ENCODE peak calls at places on chromosome 15, in four cellular contexts. R is tibial artery, F is aorta, X is breast epithelium. Y is an unnamed sample.
A peak's percentile ranks its signal among the peaks of the same experiment; 100 is the strongest.

GRCh38 chr15:85785887-85786777 is 8.6 kb downstream of the KLHL25 start:
- DNase-seq in R (no peak), F (no peak), X (no peak), Y (no peak)

GRCh38 chr15:69673236-69673881 is 220.7 kb downstream of the RPLP1 start:
- DNase-seq in R (no peak), F (no peak), X (no peak), Y (no peak)

GRCh38 chr15:92714071-92714456 is 58.5 kb upstream of the FAM174B start:
- DNase-seq in R (no peak), F (no peak), X (no peak), Y (no peak)

GRCh38 chr15:84981711-84982300 is at the start of gene PDE8A:
- DNase-seq in R (peak; percentile 67), F (no peak), X (no peak), Y (peak; percentile 82)

GRCh38 chr15:45112592-45113379 is 1.2 kb downstream of the DUOX2 start:
- DNase-seq in R (no peak), F (peak; percentile 65), X (no peak), Y (no peak)

GRCh38 chr15:27042230-27042629 is 71.2 kb downstream of the GABRG3 start:
- DNase-seq in R (no peak), F (no peak), X (no peak), Y (no peak)

GRCh38 chr15:101054991-101055390 is 135.8 kb downstream of the LRRK1 start:
- DNase-seq in R (peak; percentile 56), F (no peak), X (no peak), Y (peak; percentile 71)

GRCh38 chr15:62569460-62570404 is 404.6 kb upstream of the C2CD4B start:
- DNase-seq in R (peak; percentile 88), F (peak; percentile 89), X (peak; percentile 91), Y (peak; percentile 85)

GRCh38 chr15:73283341-73283962 is 85.3 kb downstream of the HCN4 start:
- DNase-seq in R (no peak), F (peak; percentile 66), X (no peak), Y (no peak)

GRCh38 chr15:41443275-41443674 is 26.4 kb downstream of the RTF1 start:
- DNase-seq in R (no peak), F (no peak), X (no peak), Y (no peak)

GRCh38 chr15:41445399-41445798 is 28.5 kb downstream of the RTF1 start:
- DNase-seq in R (no peak), F (no peak), X (no peak), Y (no peak)
- H3K4me3 ChIP-seq in R (no peak overlapping the region), F (no peak overlapping the region), X (no peak overlapping the region), Y (no peak overlapping the region)

GRCh38 chr15:67105991-67106763 is 40.8 kb downstream of the SMAD3 start:
- DNase-seq in R (no peak), F (peak; percentile 60), X (no peak), Y (no peak)

GRCh38 chr15:67107014-67107812 is 41.8 kb downstream of the SMAD3 start:
- DNase-seq in R (peak; percentile 81), F (peak; percentile 88), X (peak; percentile 68), Y (no peak)

GRCh38 chr15:67108122-67108871 is 42.9 kb downstream of the SMAD3 start:
- DNase-seq in R (no peak), F (peak; percentile 19), X (no peak), Y (no peak)

GRCh38 chr15:67105065-67105951 is 39.9 kb downstream of the SMAD3 start:
- DNase-seq in R (peak; percentile 84), F (peak; percentile 85), X (no peak), Y (no peak)

GRCh38 chr15:67106764-67107013 is 41.3 kb downstream of the SMAD3 start:
- DNase-seq in R (no peak), F (no peak), X (no peak), Y (no peak)
- H3K4me3 ChIP-seq in R (no peak overlapping the region), F (no peak overlapping the region), X (no peak overlapping the region), Y (no peak overlapping the region)

DNA sequence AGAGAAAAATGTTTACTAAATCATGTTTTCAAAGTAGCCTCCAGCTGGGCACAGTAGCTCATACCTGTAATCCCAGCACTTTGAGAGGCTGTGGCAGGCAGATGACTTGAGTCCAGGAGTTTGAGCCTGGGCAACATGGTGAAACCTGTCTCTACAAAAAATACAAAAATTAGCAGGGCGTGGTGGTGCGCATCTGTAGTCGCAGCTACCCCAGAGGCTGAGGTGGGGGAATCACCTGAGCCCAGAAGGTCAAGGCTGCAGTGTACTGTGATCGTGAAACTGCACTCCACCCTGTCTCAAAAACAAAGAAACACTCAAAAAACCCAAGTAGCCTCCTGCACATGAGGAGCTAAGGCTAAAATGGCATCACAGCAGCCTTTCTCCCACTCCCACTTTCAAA is 1.6 kb upstream of the PPIB start:
- DNase-seq in R (peak; percentile 29), F (no peak), X (no peak), Y (no peak)
- H3K4me3 ChIP-seq in R (no peak overlapping the region), F (no peak overlapping the region), X (no peak overlapping the region), Y (no peak overlapping the region)

DNA sequence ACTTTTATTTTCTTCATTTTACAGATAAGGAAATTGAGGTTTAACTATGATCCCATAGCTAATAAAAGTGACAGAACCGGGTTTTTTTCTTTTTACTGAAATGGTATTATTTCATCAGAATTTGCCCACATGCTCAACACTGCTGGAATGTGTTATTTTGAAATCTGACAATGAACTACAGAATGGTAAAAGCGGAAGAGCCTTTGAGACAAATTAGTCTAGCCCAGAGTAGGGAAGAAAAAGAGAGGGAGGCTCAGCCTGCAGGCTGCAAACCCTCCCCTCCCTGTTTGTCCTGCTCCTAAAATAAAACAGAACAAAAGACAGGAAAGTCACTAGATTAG is 100.3 kb upstream of the LIPC start:
- DNase-seq in R (no peak), F (no peak), X (no peak), Y (no peak)
- H3K4me3 ChIP-seq in R (no peak overlapping the region), F (no peak overlapping the region), X (peak overlapping the region; percentile 3), Y (no peak overlapping the region)

Y was measured in suprapubic skin.